ENCODE peak calls at places on chromosomes 1 and 21, in nine cellular contexts. H is heart left ventricle; Y is neural progenitor cell; O is psoas muscle; I is stromal cell of bone marrow; P is EH; K is kidney glomerular epithelial cell; N is AG08395; E is stimulated activated naive CD4-positive, alpha-beta T cell treated with Interleukin-2 at 50 U/mL for 16 hours. W is an unnamed sample.

GRCh38 chr1:160866001-160866704 is 3.5 kb upstream of the CD244 start:
- DNase-seq in H (no peak), Y (no peak), O (no peak), I (no peak), P (no peak), K (no peak), N (no peak), E (no peak), W (no peak)

GRCh38 chr21:39033878-39034589 is 149.2 kb downstream of the PSMG1 start:
- DNase-seq in H (no peak), Y (no peak), O (no peak), I (peak), P (no peak), K (peak), N (no peak), E (no peak), W (no peak)

GRCh38 chr1:40078512-40079333 is 18.3 kb downstream of the PPT1 start:
- DNase-seq in H (no peak), Y (peak), O (no peak), I (peak), P (peak), K (peak), N (peak), E (peak), W (peak)

GRCh38 chr1:160704250-160704649 is 7.4 kb downstream of the CD48 start:
- DNase-seq in H (no peak), Y (no peak), O (no peak), I (no peak), P (no peak), K (no peak), N (no peak), E (no peak), W (peak)

GRCh38 chr21:38847556-38847955 is 41.8 kb downstream of the ETS2 start:
- DNase-seq in H (no peak), Y (no peak), O (no peak), I (no peak), P (no peak), K (no peak), N (no peak), E (no peak), W (no peak)

GRCh38 chr1:38005195-38006007 is at the start of gene FHL3:
- DNase-seq in H (peak), Y (peak), O (peak), I (no peak), P (peak), K (peak), N (peak), E (peak), W (peak)

GRCh38 chr1:159180516-159180915 is 9.1 kb downstream of the CADM3 start:
- DNase-seq in H (no peak), Y (no peak), O (no peak), I (no peak), P (no peak), K (no peak), N (no peak), E (no peak), W (no peak)

GRCh38 chr1:18938008-18938706 is 18.3 kb downstream of the IFFO2 start:
- DNase-seq in H (no peak), Y (no peak), O (no peak), I (no peak), P (peak), K (peak), N (no peak), E (no peak), W (no peak)

GRCh38 chr1:233113713-233114028 is 163.3 kb downstream of the NTPCR start:
- DNase-seq in H (no peak), Y (no peak), O (no peak), I (no peak), P (no peak), K (no peak), N (no peak), E (no peak), W (no peak)

GRCh38 chr1:117215733-117216462 is 5.2 kb upstream of the VTCN1 start:
- DNase-seq in H (no peak), Y (no peak), O (no peak), I (no peak), P (no peak), K (no peak), N (no peak), E (no peak), W (no peak)

GRCh38 chr1:176073524-176074157 is 133.4 kb downstream of the COP1 start:
- DNase-seq in H (no peak), Y (peak), O (no peak), I (peak), P (peak), K (peak), N (peak), E (no peak), W (no peak)

GRCh38 chr1:85321237-85321964 is 45.0 kb upstream of the BCL10 start:
- DNase-seq in H (no peak), Y (no peak), O (no peak), I (peak), P (peak), K (peak), N (peak), E (peak), W (no peak)

GRCh38 chr1:143497374-143497747 is 474.4 kb downstream of the FAM72C start:
- DNase-seq in H (peak), Y (peak), O (peak), I (no peak), P (no peak), K (no peak), N (no peak), E (no peak), W (no peak)

GRCh38 chr1:208475951-208476824 is 232.0 kb upstream of the PLXNA2 start:
- DNase-seq in H (no peak), Y (peak), O (no peak), I (peak), P (peak), K (peak), N (no peak), E (no peak), W (no peak)

GRCh38 chr1:69787151-69787550 is 219.4 kb downstream of the LRRC7 start:
- DNase-seq in H (peak), Y (no peak), O (no peak), I (no peak), P (no peak), K (no peak), N (no peak), E (no peak), W (no peak)

GRCh38 chr1:91011726-91012125 is 10.1 kb downstream of the ZNF644 start:
- DNase-seq in H (no peak), Y (no peak), O (no peak), I (peak), P (peak), K (no peak), N (peak), E (no peak), W (no peak)

GRCh38 chr1:188557052-188557451 is 1728.3 kb downstream of the PLA2G4A start:
- DNase-seq in H (no peak), Y (no peak), O (no peak), I (no peak), P (no peak), K (no peak), N (no peak), E (no peak), W (no peak)

GRCh38 chr1:216905052-216905580 is 181.9 kb upstream of the ESRRG start:
- DNase-seq in H (no peak), Y (no peak), O (no peak), I (no peak), P (no peak), K (no peak), N (no peak), E (no peak), W (no peak)

GRCh38 chr1:236301080-236301957 is 19.6 kb upstream of the ERO1B start:
- DNase-seq in H (no peak), Y (no peak), O (no peak), I (no peak), P (no peak), K (no peak), N (no peak), E (no peak), W (no peak)

GRCh38 chr1:7755448-7755847 is 15.6 kb upstream of the VAMP3 start:
- DNase-seq in H (no peak), Y (peak), O (no peak), I (no peak), P (peak), K (no peak), N (no peak), E (no peak), W (no peak)

GRCh38 chr1:31627930-31628421 is 10.5 kb downstream of the HCRTR1 start:
- DNase-seq in H (no peak), Y (no peak), O (peak), I (no peak), P (no peak), K (no peak), N (peak), E (no peak), W (no peak)

GRCh38 chr1:166083887-166084286 is 82.9 kb downstream of the FAM78B start:
- DNase-seq in H (no peak), Y (no peak), O (no peak), I (no peak), P (no peak), K (no peak), N (no peak), E (no peak), W (no peak)

GRCh38 chr21:41196990-41197389 is 29.0 kb downstream of the BACE2 start:
- DNase-seq in H (no peak), Y (no peak), O (no peak), I (no peak), P (peak), K (peak), N (no peak), E (no peak), W (no peak)